ENCODE peak calls at places on chromosome 15, in seven cellular contexts. L is IMR-90; O is left ventricle myocardium inferior; J is stomach; Z is CD8-positive, alpha-beta T cell; T is keratinocyte; K is right atrium auricular region. F is an unnamed sample.

GRCh38 chr15:83322061-83322460 is 37.6 kb upstream of the BNC1 start:
- DNase-seq in L (peak; percentile 15), O (no peak), J (no peak), Z (no peak), T (peak; percentile 54), K (no peak), F (no peak)

GRCh38 chr15:60508442-60508841 is 29.5 kb upstream of the ICE2 start:
- DNase-seq in L (no peak), O (no peak), J (no peak), Z (no peak), T (no peak), K (no peak), F (no peak)

GRCh38 chr15:27665002-27665401 is 434.1 kb downstream of the OCA2 start:
- DNase-seq in L (no peak), O (no peak), J (no peak), Z (no peak), T (no peak), K (no peak), F (no peak)

GRCh38 chr15:82890338-82891024 is 62.0 kb downstream of the HOMER2 start:
- DNase-seq in L (peak; percentile 0), O (no peak), J (no peak), Z (no peak), T (no peak), K (no peak), F (no peak)

GRCh38 chr15:101170568-101171350 is 81.1 kb downstream of the CHSY1 start:
- DNase-seq in L (peak; percentile 87), O (no peak), J (no peak), Z (no peak), T (no peak), K (peak; percentile 90), F (no peak)

GRCh38 chr15:27365441-27365840 is 394.5 kb downstream of the GABRG3 start:
- DNase-seq in L (no peak), O (no peak), J (no peak), Z (no peak), T (no peak), K (no peak), F (no peak)

GRCh38 chr15:33310481-33311311 is at the start of gene RYR3:
- DNase-seq in L (no peak), O (no peak), J (no peak), Z (no peak), T (no peak), K (no peak), F (no peak)

GRCh38 chr15:100968043-100968966 is 49.1 kb downstream of the LRRK1 start:
- DNase-seq in L (peak; percentile 81), O (no peak), J (no peak), Z (no peak), T (no peak), K (no peak), F (peak; percentile 24)

GRCh38 chr15:72859023-72859756 is 75.6 kb upstream of the ADPGK start:
- DNase-seq in L (no peak), O (no peak), J (no peak), Z (no peak), T (no peak), K (no peak), F (no peak)

GRCh38 chr15:52163321-52164190 is 27.6 kb downstream of the GNB5 start:
- DNase-seq in L (no peak), O (no peak), J (no peak), Z (no peak), T (no peak), K (peak; percentile 54), F (peak; percentile 29)

GRCh38 chr15:98865397-98866339 is 141.9 kb downstream of the PGPEP1L start:
- DNase-seq in L (peak; percentile 68), O (peak; percentile 79), J (peak; percentile 78), Z (peak; percentile 50), T (no peak), K (peak; percentile 78), F (no peak)

GRCh38 chr15:39685999-39686613 is 96.5 kb downstream of the FSIP1 start:
- DNase-seq in L (peak; percentile 70), O (no peak), J (no peak), Z (peak; percentile 4), T (peak; percentile 9), K (no peak), F (peak; percentile 63)

GRCh38 chr15:94383041-94383440 is 151.7 kb downstream of the MCTP2 start:
- DNase-seq in L (no peak), O (no peak), J (no peak), Z (no peak), T (no peak), K (no peak), F (no peak)

GRCh38 chr15:101088788-101089578 is 162.9 kb downstream of the CHSY1 start:
- DNase-seq in L (no peak), O (peak; percentile 75), J (peak; percentile 84), Z (peak; percentile 70), T (no peak), K (no peak), F (peak; percentile 75)

GRCh38 chr15:82139823-82140268 is 94.0 kb upstream of the MEX3B start:
- DNase-seq in L (peak; percentile 70), O (no peak), J (no peak), Z (no peak), T (no peak), K (no peak), F (peak; percentile 35)

GRCh38 chr15:96428742-96429141 is 98.2 kb downstream of the NR2F2 start:
- DNase-seq in L (peak; percentile 96), O (no peak), J (no peak), Z (no peak), T (no peak), K (peak; percentile 78), F (no peak)

GRCh38 chr15:81098884-81099601 is 35.0 kb upstream of the CFAP161 start:
- DNase-seq in L (peak; percentile 36), O (peak; percentile 51), J (no peak), Z (no peak), T (no peak), K (peak; percentile 66), F (no peak)

GRCh38 chr15:84598250-84598649 is 2.6 kb upstream of the ZSCAN2 start:
- DNase-seq in L (peak; percentile 24), O (no peak), J (no peak), Z (peak; percentile 16), T (no peak), K (no peak), F (peak; percentile 80)

GRCh38 chr15:57048930-57049550 is 130.6 kb downstream of the TCF12 start:
- DNase-seq in L (peak; percentile 23), O (no peak), J (no peak), Z (no peak), T (no peak), K (no peak), F (no peak)

GRCh38 chr15:57056357-57056756 is 137.9 kb downstream of the TCF12 start:
- DNase-seq in L (no peak), O (no peak), J (no peak), Z (no peak), T (no peak), K (no peak), F (no peak)

GRCh38 chr15:57053470-57053869 is 135.0 kb downstream of the TCF12 start:
- DNase-seq in L (no peak), O (no peak), J (no peak), Z (no peak), T (no peak), K (no peak), F (no peak)

GRCh38 chr15:57057134-57057930 is 138.9 kb downstream of the TCF12 start:
- DNase-seq in L (no peak), O (no peak), J (no peak), Z (no peak), T (no peak), K (no peak), F (no peak)

GRCh38 chr15:57054351-57054750 is 135.9 kb downstream of the TCF12 start:
- DNase-seq in L (no peak), O (no peak), J (no peak), Z (no peak), T (no peak), K (no peak), F (no peak)
- H3K4me3 ChIP-seq in L (no peak overlapping the region), O (no peak overlapping the region), J (no peak overlapping the region), Z (no peak overlapping the region), T (no peak overlapping the region), K (no peak overlapping the region), F (no peak overlapping the region)

GRCh38 chr15:68730491-68731317 is 90.0 kb downstream of the ANP32A start:
- DNase-seq in L (peak; percentile 51), O (peak; percentile 47), J (peak; percentile 49), Z (no peak), T (no peak), K (no peak), F (peak; percentile 53)
- TF ChIP-seq CTCF in L (peak; percentile 52), O (peak; percentile 69), J (peak; percentile 56), Z (peak; percentile 40), T (peak; percentile 67), K (no peak), F (peak; percentile 49)

GRCh38 chr15:75114327-75114726 is 87.4 kb upstream of the C15orf39 start:
- DNase-seq in L (no peak), O (no peak), J (no peak), Z (no peak), T (no peak), K (no peak), F (peak; percentile 71)
- H3K4me3 ChIP-seq in L (no peak overlapping the region), O (no peak overlapping the region), J (no peak overlapping the region), Z (no peak overlapping the region), T (no peak overlapping the region), K (no peak overlapping the region), F (no peak overlapping the region)

DNA sequence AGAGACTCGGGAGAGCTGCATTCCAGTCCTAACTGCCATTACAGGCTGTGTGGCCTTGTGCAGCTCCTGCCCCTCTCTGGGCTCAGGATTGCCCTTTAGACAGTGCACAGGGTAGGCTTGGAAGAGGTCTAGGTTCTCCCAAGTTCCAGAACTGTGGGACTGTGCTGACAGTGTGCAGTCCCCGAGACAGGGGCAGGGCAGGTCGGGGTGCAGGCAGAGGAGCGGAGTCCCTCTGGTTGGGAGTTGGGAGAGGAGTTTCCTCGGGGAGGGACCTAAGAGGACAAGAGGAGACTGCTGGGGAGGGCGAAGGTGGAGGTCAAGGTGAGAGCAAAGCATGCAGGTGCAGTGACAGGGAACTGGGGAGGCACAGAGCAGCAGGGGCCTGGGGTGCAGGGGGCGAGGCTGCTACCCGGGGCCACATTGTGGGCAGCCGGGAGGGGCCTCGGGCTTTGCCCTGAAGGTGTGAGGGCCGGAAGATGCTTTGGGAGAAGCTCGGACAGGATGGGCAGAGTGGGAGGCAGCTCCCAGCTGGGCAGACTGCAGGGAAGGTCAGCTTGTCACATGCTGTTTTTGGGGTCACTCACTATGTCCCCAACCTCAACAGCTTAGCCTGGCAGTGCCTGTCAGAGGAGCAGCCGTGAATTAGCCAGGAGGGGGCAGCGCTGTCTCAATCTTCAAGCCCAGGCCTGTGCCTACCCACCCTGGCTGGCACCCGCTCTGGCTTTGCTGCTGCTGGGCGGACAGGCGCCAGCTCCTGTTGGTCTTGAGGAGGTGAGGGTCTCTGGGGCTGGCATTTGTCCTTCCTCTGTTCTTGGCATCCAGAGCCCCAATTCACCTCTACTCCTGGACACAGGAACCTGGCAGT is 15.4 kb upstream of the CSPG4 start:
- DNase-seq in L (no peak), O (peak; percentile 49), J (peak; percentile 71), Z (peak; percentile 56), T (no peak), K (no peak), F (peak; percentile 54)
- TF ChIP-seq CTCF in L (peak; percentile 53), O (peak; percentile 65), J (peak; percentile 45), Z (peak; percentile 62), T (peak; percentile 75), K (peak; percentile 34), F (peak; percentile 55)

GRCh38 chr15:38565287-38565670 is 665 bp upstream of the RASGRP1 start:
- DNase-seq in L (no peak), O (no peak), J (no peak), Z (no peak), T (no peak), K (no peak), F (no peak)
- H3K4me3 ChIP-seq in L (no peak overlapping the region), O (no peak overlapping the region), J (peak overlapping the region; percentile 65), Z (peak overlapping the region; percentile 66), T (no peak overlapping the region), K (no peak overlapping the region), F (peak overlapping the region; percentile 71)